ENCODE peak calls at places on chromosomes 11 and 22, in four cellular contexts. L, J, O and Q are unnamed samples.

GRCh38 chr11:2516276-2517015 is 71.6 kb downstream of the KCNQ1 start:
- DNase-seq in L (no peak), J (no peak), O (no peak), Q (peak)

GRCh38 chr11:119789766-119790407 is 60.9 kb upstream of the NECTIN1 start:
- DNase-seq in O (no peak), J (no peak), L (no peak), Q (no peak)

GRCh38 chr11:42890773-42891172 is 421.0 kb upstream of the API5 start:
- DNase-seq in L (no peak), J (no peak), O (no peak), Q (no peak)

GRCh38 chr11:75474878-75475766 is 42.1 kb upstream of the KLHL35 start:
- DNase-seq in J (peak), L (peak), O (peak), Q (peak)

GRCh38 chr11:130488187-130489026 is 40.0 kb downstream of the ADAMTS15 start:
- DNase-seq in O (no peak), L (no peak), J (no peak), Q (no peak)

GRCh38 chr11:120555433-120555773 is 43.9 kb downstream of the GRIK4 start:
- DNase-seq in L (no peak), J (no peak), O (no peak), Q (no peak)

GRCh38 chr11:111833524-111833923 is 37.9 kb downstream of the ALG9 start:
- DNase-seq in O (no peak), J (no peak), L (no peak), Q (no peak)

GRCh38 chr11:656866-657265 is 19.8 kb downstream of the DRD4 start:
- DNase-seq in L (no peak), J (no peak), O (no peak), Q (no peak)

GRCh38 chr11:108734956-108735559 is 70.2 kb downstream of the DDX10 start:
- DNase-seq in L (no peak), O (no peak), J (no peak), Q (peak)

GRCh38 chr11:197741-198235 is 4.9 kb downstream of the SCGB1C1 start:
- DNase-seq in L (no peak), O (no peak), J (no peak), Q (no peak)

GRCh38 chr11:66810576-66811185 is 32.6 kb upstream of the RCE1 start:
- DNase-seq in O (no peak), J (no peak), L (no peak), Q (no peak)

GRCh38 chr22:19942886-19943664 is 1.5 kb upstream of the TXNRD2 start:
- DNase-seq in J (peak), L (no peak), O (no peak), Q (peak)

GRCh38 chr11:120182790-120183491 is 27.9 kb upstream of the OAF start:
- DNase-seq in J (peak), L (no peak), O (no peak), Q (peak)

GRCh38 chr11:80157447-80157846 is 716.6 kb upstream of the TENM4 start:
- DNase-seq in O (no peak), L (no peak), J (no peak), Q (no peak)

GRCh38 chr22:46066691-46067090 is 83.6 kb upstream of the PPARA start:
- DNase-seq in J (no peak), O (no peak), L (no peak), Q (peak)

GRCh38 chr11:48004456-48004855 is 24.1 kb downstream of the PTPRJ start:
- DNase-seq in J (no peak), O (no peak), L (no peak), Q (no peak)

GRCh38 chr11:65274734-65275682 is 13.2 kb downstream of the POLA2 start:
- DNase-seq in L (peak), O (peak), J (peak), Q (peak)

GRCh38 chr11:63839508-63840355 is 822 bp downstream of the MARK2 start:
- DNase-seq in J (peak), L (peak), O (peak), Q (peak)

GRCh38 chr11:96311120-96311568 is 31.9 kb downstream of the MAML2 start:
- DNase-seq in J (no peak), L (no peak), O (no peak), Q (peak)

GRCh38 chr11:67055812-67056211 is 835 bp upstream of the RHOD start:
- DNase-seq in J (peak), L (no peak), O (peak), Q (no peak)

GRCh38 chr22:47599753-47600152 is 837.3 kb downstream of the TBC1D22A start:
- DNase-seq in L (no peak), J (no peak), O (no peak), Q (no peak)

GRCh38 chr22:46201059-46201757 is 48.9 kb downstream of the CDPF1 start:
- DNase-seq in L (no peak), O (no peak), J (peak), Q (no peak)

GRCh38 chr11:75022289-75022688 is 33.6 kb downstream of the NEU3 start:
- DNase-seq in L (no peak), O (no peak), J (no peak), Q (no peak)

GRCh38 chr11:115418626-115419025 is 85.6 kb downstream of the CADM1 start:
- DNase-seq in O (no peak), L (no peak), J (no peak), Q (no peak)

GRCh38 chr11:72349053-72349452 is 85.3 kb downstream of the CLPB start:
- DNase-seq in L (no peak), J (no peak), O (no peak), Q (no peak)

GRCh38 chr11:49405743-49406142 is 197.3 kb upstream of the FOLH1 start:
- DNase-seq in L (peak), J (no peak), O (no peak), Q (no peak)

GRCh38 chr11:109971184-109971523 is 122.0 kb upstream of the ZC3H12C start:
- DNase-seq in L (no peak), O (no peak), J (peak), Q (peak)

GRCh38 chr11:27462543-27462942 is 10.0 kb downstream of the LGR4 start:
- DNase-seq in L (no peak), J (no peak), O (no peak), Q (no peak)